ENCODE peak calls at places on chromosomes 11 and 22, in four cellular contexts. Q is cardiac muscle cell; C is OCI-LY7; K is CD8-positive, alpha-beta T cell. F is an unnamed sample.

GRCh38 chr22:41480397-41480735 is 11.4 kb downstream of the ACO2 start:
- DNase-seq in C (no peak), Q (no peak), K (no peak), F (no peak)

GRCh38 chr11:118928870-118929495 is 3.3 kb upstream of the BCL9L start:
- DNase-seq in K (no peak), Q (peak; percentile 73), C (peak; percentile 59), F (no peak)

GRCh38 chr11:126313826-126314225 is 10.0 kb downstream of the DCPS start:
- DNase-seq in C (no peak), Q (no peak), K (no peak), F (no peak)

GRCh38 chr11:72354356-72355115 is 79.8 kb downstream of the CLPB start:
- DNase-seq in C (no peak), K (no peak), Q (no peak), F (no peak)

GRCh38 chr22:32761251-32761903 is 40.1 kb upstream of the TIMP3 start:
- DNase-seq in C (no peak), Q (no peak), K (no peak), F (no peak)

GRCh38 chr11:85855341-85855656 is at the start of gene CCDC83:
- DNase-seq in K (no peak), C (no peak), Q (no peak), F (no peak)

GRCh38 chr22:43505896-43506295 is 94.1 kb downstream of the MPPED1 start:
- DNase-seq in C (no peak), Q (no peak), K (no peak), F (no peak)

GRCh38 chr11:100918551-100919500 is 210.8 kb downstream of the PGR start:
- DNase-seq in Q (peak; percentile 35), C (no peak), K (no peak), F (no peak)

GRCh38 chr22:38505595-38506117 is 455 bp downstream of the DDX17 start:
- DNase-seq in K (peak; percentile 50), C (peak; percentile 78), Q (peak; percentile 81), F (peak; percentile 68)

GRCh38 chr11:34002420-34002819 is 49.1 kb upstream of the CAPRIN1 start:
- DNase-seq in Q (no peak), K (no peak), C (no peak), F (no peak)

GRCh38 chr11:2357246-2357645 is 19.9 kb upstream of the CD81 start:
- DNase-seq in C (no peak), K (no peak), Q (no peak), F (no peak)
- H3K27ac ChIP-seq in C (no peak overlapping the region), K (no peak overlapping the region), Q (no peak overlapping the region), F (no peak overlapping the region)

GRCh38 chr11:31800398-31801265 is 10.5 kb downstream of the PAX6 start:
- DNase-seq in Q (no peak), C (no peak), K (no peak), F (no peak)
- H3K9me3 ChIP-seq in Q (no peaks in the 10 kb centered on the region), C (no peaks in the 10 kb centered on the region), K (peaks cover 13% of the 10 kb centered on the region), F (no peaks in the 10 kb centered on the region)

DNA sequence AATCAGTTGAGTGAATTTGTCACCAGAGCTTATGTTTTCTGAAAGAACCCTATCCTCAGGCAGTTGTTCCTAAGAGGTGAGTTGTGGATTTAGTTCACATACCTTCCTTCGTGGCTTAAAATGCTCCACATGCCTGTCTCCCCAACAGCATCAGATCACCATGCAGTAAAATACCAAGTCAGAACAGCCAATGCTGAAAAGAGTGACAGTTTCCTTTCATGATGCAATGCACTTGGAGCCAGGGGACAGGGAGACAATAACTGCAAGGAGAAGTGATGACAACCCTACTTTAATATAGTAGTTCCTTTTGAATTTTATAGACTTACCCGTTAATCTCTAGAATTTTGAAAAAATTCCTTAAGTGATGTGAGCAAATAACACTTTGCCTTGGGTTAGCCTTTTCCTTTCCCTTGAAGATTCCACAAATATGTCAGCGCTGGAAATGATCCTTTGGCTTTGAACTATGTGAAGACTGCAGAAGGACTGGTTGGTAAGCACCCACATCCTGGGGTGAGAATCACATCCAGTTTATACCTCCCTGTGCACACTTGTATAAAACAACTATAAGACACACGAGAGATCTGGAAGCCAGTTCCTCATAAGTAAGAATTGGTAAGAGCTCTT is 71.2 kb downstream of the PIWIL4 start:
- DNase-seq in Q (peak; percentile 7), K (no peak), C (no peak), F (no peak)
- H3K27ac ChIP-seq in Q (no peak overlapping the region), K (no peak overlapping the region), C (no peak overlapping the region), F (no peak overlapping the region)

DNA sequence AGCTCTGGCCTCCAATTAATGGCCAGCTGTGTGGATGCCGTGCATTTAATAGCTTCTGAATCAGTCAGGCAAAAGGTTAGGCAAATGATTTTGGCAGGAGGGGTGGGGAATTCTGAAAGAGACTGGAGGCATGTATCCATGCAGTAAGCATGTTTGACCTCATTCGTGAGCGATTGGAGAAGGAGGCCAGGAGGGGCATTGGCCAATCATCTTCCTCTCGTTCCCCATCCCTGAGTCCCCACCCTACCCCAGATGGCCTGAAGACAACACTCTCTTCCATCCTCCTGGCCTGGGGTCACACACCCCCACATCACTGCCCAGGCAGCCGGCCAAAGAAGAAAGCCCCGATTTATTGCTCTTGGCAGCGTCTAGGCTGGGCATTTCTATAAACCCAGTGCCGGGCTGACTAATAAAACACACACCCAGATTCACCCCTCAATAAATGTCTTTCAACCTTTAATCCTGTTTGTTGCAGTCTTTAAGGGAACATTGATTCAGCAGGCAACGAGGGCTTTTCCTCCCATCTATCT is 150.0 kb downstream of the OPCML start:
- DNase-seq in K (no peak), C (no peak), Q (no peak), F (no peak)
- H3K9me3 ChIP-seq in K (no peaks in the 10 kb centered on the region), C (no peaks in the 10 kb centered on the region), Q (no peaks in the 10 kb centered on the region), F (no peaks in the 10 kb centered on the region)

GRCh38 chr22:31230871-31231621 is 18.9 kb downstream of the LIMK2 start:
- DNase-seq in Q (peak; percentile 82), K (peak; percentile 21), C (peak; percentile 63), F (peak; percentile 60)

GRCh38 chr22:31229402-31230140 is 17.5 kb downstream of the LIMK2 start:
- DNase-seq in K (no peak), Q (peak; percentile 68), C (no peak), F (no peak)

GRCh38 chr22:31233001-31233400 is 20.9 kb downstream of the LIMK2 start:
- DNase-seq in K (no peak), Q (no peak), C (no peak), F (no peak)

GRCh38 chr22:31228425-31228824 is 16.3 kb downstream of the LIMK2 start:
- DNase-seq in Q (no peak), K (no peak), C (no peak), F (no peak)

DNA sequence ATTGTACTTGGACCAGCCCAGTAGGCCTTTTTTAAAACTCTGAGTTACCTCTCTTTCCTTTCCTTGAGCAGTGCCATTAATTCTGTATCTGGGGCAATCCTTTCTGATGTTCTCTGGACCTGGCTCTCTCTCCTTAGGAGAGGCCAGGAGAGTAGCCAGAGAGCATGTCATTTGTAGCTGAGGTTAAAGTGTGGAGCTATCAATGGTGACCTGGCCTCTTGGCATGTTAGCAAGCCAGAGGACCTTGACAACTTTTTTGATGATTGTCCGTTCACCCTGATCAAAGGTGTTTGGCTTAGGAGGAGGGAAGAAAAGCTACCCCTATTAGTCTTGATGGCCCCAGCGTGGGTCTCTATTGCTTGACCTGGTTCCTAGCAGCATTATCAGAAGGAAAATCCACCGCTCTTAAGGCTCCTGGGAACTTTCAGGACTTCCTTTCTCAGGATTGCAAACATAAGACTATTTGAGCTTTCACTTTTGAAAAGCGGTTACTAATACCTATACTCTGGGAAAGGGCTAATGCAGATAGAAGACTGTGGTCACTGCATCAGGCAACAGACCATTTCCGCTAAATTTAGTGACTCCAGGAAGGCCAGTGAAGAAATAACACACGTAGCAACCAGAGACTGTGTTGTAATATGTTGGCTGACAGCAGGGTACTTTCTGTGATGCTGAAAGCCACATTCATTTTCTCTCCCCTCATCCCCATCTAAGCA is 18.2 kb downstream of the LIMK2 start:
- DNase-seq in K (no peak), Q (peak; percentile 78), C (no peak), F (no peak)
- H3K27ac ChIP-seq in K (peak overlapping the region; percentile 29), Q (peak overlapping the region; percentile 50), C (no peak overlapping the region), F (peak overlapping the region; percentile 43)

GRCh38 chr22:47298017-47298820 is 535.8 kb downstream of the TBC1D22A start:
- DNase-seq in C (no peak), K (no peak), Q (no peak), F (no peak)

GRCh38 chr22:47295982-47296381 is 533.5 kb downstream of the TBC1D22A start:
- DNase-seq in Q (no peak), C (no peak), K (no peak), F (no peak)

GRCh38 chr22:47299211-47299878 is 536.9 kb downstream of the TBC1D22A start:
- DNase-seq in K (no peak), C (no peak), Q (no peak), F (no peak)

GRCh38 chr22:47296405-47297260 is 534.2 kb downstream of the TBC1D22A start:
- DNase-seq in K (no peak), Q (no peak), C (no peak), F (no peak)

GRCh38 chr22:47297261-47298016 is 535.0 kb downstream of the TBC1D22A start:
- DNase-seq in K (no peak), Q (no peak), C (no peak), F (no peak)
- H3K9me3 ChIP-seq in K (no peaks in the 10 kb centered on the region), Q (no peaks in the 10 kb centered on the region), C (no peaks in the 10 kb centered on the region), F (no peaks in the 10 kb centered on the region)

DNA sequence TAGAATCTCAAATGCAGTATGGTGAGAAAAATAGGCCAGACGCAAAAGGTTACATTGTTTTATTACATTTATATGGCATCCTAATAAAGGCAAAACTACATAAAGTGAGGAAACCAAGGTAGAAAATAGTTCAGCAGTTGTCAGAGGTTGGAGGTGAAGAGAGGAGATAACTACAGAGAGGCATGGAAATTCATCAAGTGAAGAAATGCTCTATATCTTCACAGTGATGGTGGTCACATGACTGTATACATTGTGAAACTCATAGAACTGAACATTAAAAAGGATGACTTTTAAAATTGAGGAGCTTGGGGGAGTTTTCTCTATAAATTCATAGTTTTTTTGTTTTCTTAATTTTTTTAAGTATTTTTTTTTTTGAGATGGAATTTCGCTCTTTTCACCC is 14.4 kb downstream of the LGR4 start:
- DNase-seq in K (no peak), C (no peak), Q (no peak), F (no peak)
- H3K27ac ChIP-seq in K (no peak overlapping the region), C (no peak overlapping the region), Q (no peak overlapping the region), F (no peak overlapping the region)

GRCh38 chr11:58745705-58746364 is 14.1 kb upstream of the GLYAT start:
- DNase-seq in C (no peak), K (no peak), Q (no peak), F (no peak)

GRCh38 chr11:58741127-58741526 is 9.4 kb upstream of the GLYAT start:
- DNase-seq in C (no peak), K (no peak), Q (no peak), F (no peak)

GRCh38 chr11:58742140-58742539 is 10.4 kb upstream of the GLYAT start:
- DNase-seq in K (no peak), Q (no peak), C (no peak), F (no peak)

GRCh38 chr11:58742981-58743880 is 11.5 kb upstream of the GLYAT start:
- DNase-seq in K (no peak), Q (no peak), C (peak; percentile 4), F (no peak)

DNA sequence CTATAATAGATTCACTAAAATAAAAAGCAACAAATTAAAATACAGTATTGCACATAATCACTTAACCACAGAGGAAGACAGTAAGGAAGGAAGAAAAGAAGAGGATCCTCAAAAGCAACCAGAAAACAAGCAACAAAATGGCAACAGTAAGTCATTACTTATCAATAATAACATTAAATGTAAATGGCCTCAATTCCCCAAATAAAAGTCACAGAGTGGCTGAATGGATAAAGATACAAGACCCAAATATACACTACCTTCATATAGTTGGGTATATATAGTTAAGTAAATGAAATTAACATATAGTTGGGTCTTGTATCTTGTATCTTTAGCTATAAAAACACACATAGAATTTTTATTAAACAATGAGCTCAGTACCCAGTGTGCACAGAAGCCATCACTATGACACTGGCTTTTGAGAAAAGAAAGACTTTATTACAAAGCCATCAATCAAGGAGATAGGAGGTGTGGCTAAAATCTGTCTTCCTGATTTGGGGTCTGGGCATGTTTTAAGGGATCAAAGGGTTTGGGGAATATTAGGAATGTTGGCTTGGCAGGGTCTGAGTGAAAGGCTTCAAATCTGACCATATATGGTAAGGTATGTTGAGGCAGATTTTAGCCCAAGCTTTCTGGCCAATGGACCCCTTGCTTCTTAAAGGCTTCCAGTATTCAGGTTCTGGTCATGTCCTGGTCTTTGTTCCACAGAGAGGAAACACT is 13.4 kb upstream of the GLYAT start:
- DNase-seq in C (no peak), Q (no peak), K (no peak), F (no peak)
- H3K9me3 ChIP-seq in C (no peaks in the 10 kb centered on the region), Q (no peaks in the 10 kb centered on the region), K (no peaks in the 10 kb centered on the region), F (peaks cover 5% of the 10 kb centered on the region)